ENCODE peak calls at places on chromosomes 4 and X, in five cellular contexts. One of them, this sample, is unnamed.

GRCh38 chr4:56818797-56819196 is 2.7 kb downstream of the SPINK2 start:
- DNase-seq in amygdala: no peak
- DNase-seq in endothelial cell: no peak
- DNase-seq in effector CD4-positive, alpha-beta T cell: no peak
- DNase-seq in naive thymus-derived CD8-positive, alpha-beta T cell: no peak
- DNase-seq in this sample: no peak

GRCh38 chr4:26619784-26620183 is 35.9 kb downstream of the TBC1D19 start:
- DNase-seq in naive thymus-derived CD8-positive, alpha-beta T cell: no peak
- DNase-seq in endothelial cell: no peak
- DNase-seq in amygdala: no peak
- DNase-seq in effector CD4-positive, alpha-beta T cell: no peak
- DNase-seq in this sample: no peak

GRCh38 chrX:131951166-131951565 is 71.9 kb upstream of the STK26 start:
- DNase-seq in amygdala: no peak
- DNase-seq in effector CD4-positive, alpha-beta T cell: no peak
- DNase-seq in naive thymus-derived CD8-positive, alpha-beta T cell: no peak
- DNase-seq in endothelial cell: no peak
- DNase-seq in this sample: no peak

GRCh38 chr4:54063737-54064316 is 578 bp downstream of the CHIC2 start:
- DNase-seq in endothelial cell: peak
- DNase-seq in effector CD4-positive, alpha-beta T cell: peak
- DNase-seq in naive thymus-derived CD8-positive, alpha-beta T cell: no peak
- DNase-seq in amygdala: peak
- DNase-seq in this sample: peak

GRCh38 chr4:10504510-10504909 is 47.3 kb upstream of the ZNF518B start:
- DNase-seq in effector CD4-positive, alpha-beta T cell: no peak
- DNase-seq in amygdala: no peak
- DNase-seq in naive thymus-derived CD8-positive, alpha-beta T cell: no peak
- DNase-seq in endothelial cell: no peak
- DNase-seq in this sample: no peak

GRCh38 chr4:140809671-140810070 is 53.5 kb upstream of the TBC1D9 start:
- DNase-seq in endothelial cell: no peak
- DNase-seq in amygdala: no peak
- DNase-seq in effector CD4-positive, alpha-beta T cell: no peak
- DNase-seq in naive thymus-derived CD8-positive, alpha-beta T cell: no peak
- DNase-seq in this sample: no peak

GRCh38 chrX:48648299-48648698 is 35.3 kb upstream of the WAS start:
- DNase-seq in effector CD4-positive, alpha-beta T cell: peak
- DNase-seq in endothelial cell: peak
- DNase-seq in naive thymus-derived CD8-positive, alpha-beta T cell: peak
- DNase-seq in amygdala: peak
- DNase-seq in this sample: peak

GRCh38 chrX:13703589-13703988 is 14.7 kb downstream of the RAB9A start:
- DNase-seq in naive thymus-derived CD8-positive, alpha-beta T cell: no peak
- DNase-seq in amygdala: no peak
- DNase-seq in endothelial cell: no peak
- DNase-seq in effector CD4-positive, alpha-beta T cell: no peak
- DNase-seq in this sample: no peak

GRCh38 chr4:31518796-31519250 is 798.7 kb downstream of the PCDH7 start:
- DNase-seq in endothelial cell: no peak
- DNase-seq in naive thymus-derived CD8-positive, alpha-beta T cell: no peak
- DNase-seq in amygdala: no peak
- DNase-seq in effector CD4-positive, alpha-beta T cell: no peak
- DNase-seq in this sample: no peak

GRCh38 chr4:26127001-26127400 is 193.8 kb upstream of the RBPJ start:
- DNase-seq in endothelial cell: no peak
- DNase-seq in naive thymus-derived CD8-positive, alpha-beta T cell: no peak
- DNase-seq in effector CD4-positive, alpha-beta T cell: no peak
- DNase-seq in amygdala: no peak
- DNase-seq in this sample: no peak

GRCh38 chrX:30592846-30593245 is 15.3 kb upstream of the TASL start:
- DNase-seq in naive thymus-derived CD8-positive, alpha-beta T cell: no peak
- DNase-seq in effector CD4-positive, alpha-beta T cell: no peak
- DNase-seq in endothelial cell: no peak
- DNase-seq in amygdala: no peak
- DNase-seq in this sample: no peak

GRCh38 chr4:82989567-82990429 is 20.8 kb downstream of the LIN54 start:
- DNase-seq in amygdala: no peak
- DNase-seq in naive thymus-derived CD8-positive, alpha-beta T cell: peak
- DNase-seq in effector CD4-positive, alpha-beta T cell: no peak
- DNase-seq in endothelial cell: no peak
- DNase-seq in this sample: no peak